ENCODE peak calls at places on chromosomes 3 and 15, in four cellular contexts. Z is activated naive CD4-positive, alpha-beta T cell treated with anti-CD3 and anti-CD28 coated beads, Interleukin-2, amount 10 ng/mL, durations not matched to agents 7 days and 5 days; G is activated T-helper 1 cell treated with anti-CD3 and anti-CD28 coated beads, Interleukin-12 subunit alpha, Interleukin-12 subunit beta, Interleukin-2, Interleukin-4 antibody, amounts not matched to agents 30 ng/mL and 10 ng/mL and 1 ng/mL, durations not matched to agents 14 hours and 24 hours and 36 hours; W is NAMALWA. L is an unnamed sample.

GRCh38 chr3:47225310-47225906 is 57.2 kb downstream of the KIF9 start:
- DNase-seq in W (no peak), Z (no peak), G (no peak), L (no peak)

GRCh38 chr3:20054549-20054987 is 14.3 kb downstream of the KAT2B start:
- DNase-seq in G (peak), Z (peak), W (peak), L (peak)

GRCh38 chr15:98177950-98178848 is 217.7 kb downstream of the ARRDC4 start:
- DNase-seq in W (peak), Z (peak), G (peak), L (no peak)

GRCh38 chr3:123559040-123559861 is 25.6 kb downstream of the HACD2 start:
- DNase-seq in G (no peak), W (peak), Z (no peak), L (no peak)

GRCh38 chr15:53351373-53351772 is 408.1 kb downstream of the WDR72 start:
- DNase-seq in W (no peak), G (no peak), Z (no peak), L (no peak)

GRCh38 chr15:64522226-64522823 is 61.9 kb downstream of the ZNF609 start:
- DNase-seq in Z (no peak), W (no peak), G (no peak), L (no peak)

GRCh38 chr3:71504250-71505036 is 79.1 kb downstream of the FOXP1 start:
- DNase-seq in W (no peak), G (no peak), Z (no peak), L (no peak)

GRCh38 chr15:28915041-28915810 is 29.5 kb downstream of the APBA2 start:
- DNase-seq in G (no peak), Z (no peak), W (no peak), L (no peak)

GRCh38 chr15:24772256-24772655 is 96.7 kb downstream of the NPAP1 start:
- DNase-seq in W (peak), G (no peak), Z (no peak), L (no peak)

GRCh38 chr3:13506680-13507079 is 26.6 kb downstream of the HDAC11 start:
- DNase-seq in G (no peak), W (no peak), Z (no peak), L (no peak)

GRCh38 chr3:14700891-14701290 is 25.9 kb downstream of the C3orf20 start:
- DNase-seq in G (no peak), Z (no peak), W (no peak), L (no peak)

GRCh38 chr3:111706527-111706926 is 111.4 kb upstream of the ZBED2 start:
- DNase-seq in W (no peak), Z (no peak), G (no peak), L (no peak)

GRCh38 chr3:12508316-12508715 is 24.0 kb downstream of the TSEN2 start:
- DNase-seq in W (no peak), Z (no peak), G (no peak), L (no peak)

GRCh38 chr3:77599948-77600347 is 560.0 kb downstream of the ROBO2 start:
- DNase-seq in Z (no peak), G (no peak), W (no peak), L (no peak)

GRCh38 chr3:132406587-132406986 is 10.7 kb upstream of the DNAJC13 start:
- DNase-seq in G (no peak), W (peak), Z (no peak), L (no peak)

GRCh38 chr3:51063074-51063473 is 322.0 kb upstream of the MANF start:
- DNase-seq in G (no peak), Z (no peak), W (no peak), L (no peak)

GRCh38 chr3:46135475-46135874 is 72.6 kb downstream of the CCR1 start:
- DNase-seq in Z (no peak), W (no peak), G (peak), L (no peak)